ENCODE peak calls at places on chromosomes 12 and 14, in six cellular contexts. P is NCI-H1092; Z is fibroblast of lung; O is ELF-1; S is CD8-positive, alpha-beta T cell; E is NCI-H1105 treated with DMSO at 0.1 percent for 48 hours. J is an unnamed sample.
A peak's percentile ranks its signal among the peaks of the same experiment; 100 is the strongest.

GRCh38 chr12:109967383-109968031 is 28.7 kb downstream of the GIT2 start:
- DNase-seq in O (no peak), P (no peak), Z (no peak), S (no peak), E (no peak), J (no peak)

GRCh38 chr12:90896164-90896563 is 58.8 kb downstream of the CCER1 start:
- DNase-seq in Z (peak; percentile 92), O (no peak), S (no peak), P (no peak), E (no peak), J (no peak)

GRCh38 chr14:99481745-99482099 is 513 bp downstream of the CCNK start:
- DNase-seq in O (peak; percentile 30), Z (peak; percentile 50), P (no peak), E (peak; percentile 20), S (no peak), J (no peak)

GRCh38 chr12:85527192-85527591 is 247.2 kb downstream of the ALX1 start:
- DNase-seq in E (no peak), O (peak; percentile 17), S (no peak), Z (no peak), P (no peak), J (no peak)

GRCh38 chr12:99810718-99811593 is 163.4 kb downstream of the GARIN6 start:
- DNase-seq in P (peak; percentile 69), O (no peak), Z (peak; percentile 29), E (peak; percentile 96), S (no peak), J (peak; percentile 60)

GRCh38 chr12:50112456-50113218 is 601 bp downstream of the COX14 start:
- DNase-seq in Z (no peak), P (no peak), E (peak; percentile 43), O (peak; percentile 11), S (no peak), J (no peak)

GRCh38 chr14:74619672-74620131 is 7.7 kb upstream of the LTBP2 start:
- DNase-seq in S (no peak), Z (peak; percentile 99), P (no peak), O (peak; percentile 35), E (no peak), J (no peak)

GRCh38 chr14:73712540-73713141 is 1.5 kb downstream of the PNMA1 start:
- DNase-seq in P (peak; percentile 24), S (no peak), E (peak; percentile 68), Z (peak; percentile 36), O (peak; percentile 49), J (peak; percentile 58)

GRCh38 chr14:54366726-54367707 is 29.8 kb upstream of the CDKN3 start:
- DNase-seq in E (peak; percentile 26), Z (peak; percentile 68), O (peak; percentile 88), P (peak; percentile 33), S (peak; percentile 52), J (peak; percentile 36)

GRCh38 chr14:75427482-75428229 is at the start of gene JDP2:
- DNase-seq in P (peak; percentile 39), Z (peak; percentile 75), S (peak; percentile 48), O (peak; percentile 86), E (no peak), J (peak; percentile 95)

GRCh38 chr12:58425481-58426392 is 484.4 kb downstream of the ATP23 start:
- DNase-seq in O (peak; percentile 86), S (no peak), P (no peak), E (no peak), Z (peak; percentile 97), J (no peak)

GRCh38 chr14:96205059-96205993 is 687 bp downstream of the BDKRB2 start:
- DNase-seq in O (no peak), S (no peak), Z (no peak), E (no peak), P (no peak), J (peak; percentile 30)

GRCh38 chr12:121580959-121581680 is at the start of gene KDM2B:
- DNase-seq in E (no peak), S (peak; percentile 43), P (no peak), Z (peak; percentile 64), O (peak; percentile 79), J (peak; percentile 37)

GRCh38 chr12:108939594-108939993 is 59.7 kb downstream of the DAO start:
- DNase-seq in O (peak; percentile 20), S (no peak), E (no peak), Z (peak; percentile 23), P (no peak), J (peak; percentile 72)

GRCh38 chr12:76144253-76144564 is 59.7 kb upstream of the NAP1L1 start:
- DNase-seq in Z (peak; percentile 38), O (no peak), P (no peak), E (peak; percentile 79), S (peak; percentile 25), J (no peak)

GRCh38 chr14:75198291-75198933 is 22.0 kb upstream of the TMED10 start:
- DNase-seq in Z (peak; percentile 23), O (no peak), P (peak; percentile 37), S (no peak), E (peak; percentile 57), J (no peak)

GRCh38 chr14:79442776-79443175 is 768.5 kb downstream of the DIO2 start:
- DNase-seq in O (no peak), E (no peak), S (no peak), Z (peak; percentile 9), P (no peak), J (no peak)

GRCh38 chr14:99387880-99388279 is 92.8 kb downstream of the SETD3 start:
- DNase-seq in P (no peak), S (no peak), Z (no peak), O (no peak), E (no peak), J (no peak)

GRCh38 chr14:100651999-100652508 is 64.8 kb upstream of the BEGAIN start:
- DNase-seq in S (no peak), E (no peak), Z (peak; percentile 72), P (no peak), O (no peak), J (no peak)

GRCh38 chr14:104747876-104748275 is 5.1 kb upstream of the SIVA1 start:
- DNase-seq in O (peak; percentile 71), S (no peak), Z (no peak), P (no peak), E (peak; percentile 20), J (no peak)

GRCh38 chr12:34625116-34625515 is 602.8 kb downstream of the ALG10 start:
- DNase-seq in S (no peak), O (peak; percentile 15), Z (no peak), E (peak; percentile 13), P (no peak), J (peak; percentile 70)

GRCh38 chr14:90576581-90576980 is 179.8 kb downstream of the CALM1 start:
- DNase-seq in S (no peak), Z (peak; percentile 26), O (no peak), P (no peak), E (no peak), J (no peak)

GRCh38 chr12:61254225-61254624 is 1006.0 kb upstream of the USP15 start:
- DNase-seq in S (no peak), O (no peak), E (no peak), Z (no peak), P (no peak), J (no peak)

GRCh38 chr12:47296828-47297227 is 217.1 kb upstream of the AMIGO2 start:
- DNase-seq in E (peak; percentile 14), P (peak; percentile 50), Z (no peak), O (no peak), S (no peak), J (no peak)